ENCODE peak calls at places on chromosomes 13 and 19, in five cellular contexts. M, B, V, W and N are unnamed samples.

GRCh38 chr19:44748426-44749254 is at the start of gene BCL3:
- DNase-seq in W (peak), B (no peak), M (no peak), V (no peak), N (no peak)

GRCh38 chr13:29713841-29714240 is 118.4 kb upstream of the SLC7A1 start:
- DNase-seq in M (no peak), W (peak), B (peak), V (no peak), N (no peak)

GRCh38 chr13:112622375-112622774 is 34.4 kb upstream of the TUBGCP3 start:
- DNase-seq in V (no peak), W (no peak), M (no peak), B (no peak), N (no peak)

GRCh38 chr19:11204943-11205349 is 7.6 kb upstream of the KANK2 start:
- DNase-seq in V (no peak), M (no peak), W (no peak), B (no peak), N (peak)

GRCh38 chr19:13043285-13043684 is 48.0 kb downstream of the NFIX start:
- DNase-seq in B (no peak), W (no peak), M (no peak), V (no peak), N (no peak)

GRCh38 chr19:12884926-12885748 is 1.9 kb downstream of the KLF1 start:
- DNase-seq in B (no peak), V (peak), M (peak), W (peak), N (peak)

GRCh38 chr19:6947745-6948144 is 60.4 kb downstream of the ADGRE1 start:
- DNase-seq in B (peak), W (no peak), M (no peak), V (peak), N (peak)

GRCh38 chr13:29936961-29937360 is 86.5 kb upstream of the UBL3 start:
- DNase-seq in W (no peak), M (no peak), B (no peak), V (no peak), N (no peak)

GRCh38 chr13:108326318-108326717 is 56.8 kb downstream of the TNFSF13B start:
- DNase-seq in W (no peak), B (no peak), V (peak), M (no peak), N (peak)

GRCh38 chr13:51453959-51454703 is 1.3 kb upstream of the INTS6 start:
- DNase-seq in W (peak), V (no peak), B (no peak), M (no peak), N (no peak)

GRCh38 chr19:2618611-2619010 is 83.9 kb downstream of the GNG7 start:
- DNase-seq in V (no peak), M (no peak), W (no peak), B (peak), N (no peak)

DNA sequence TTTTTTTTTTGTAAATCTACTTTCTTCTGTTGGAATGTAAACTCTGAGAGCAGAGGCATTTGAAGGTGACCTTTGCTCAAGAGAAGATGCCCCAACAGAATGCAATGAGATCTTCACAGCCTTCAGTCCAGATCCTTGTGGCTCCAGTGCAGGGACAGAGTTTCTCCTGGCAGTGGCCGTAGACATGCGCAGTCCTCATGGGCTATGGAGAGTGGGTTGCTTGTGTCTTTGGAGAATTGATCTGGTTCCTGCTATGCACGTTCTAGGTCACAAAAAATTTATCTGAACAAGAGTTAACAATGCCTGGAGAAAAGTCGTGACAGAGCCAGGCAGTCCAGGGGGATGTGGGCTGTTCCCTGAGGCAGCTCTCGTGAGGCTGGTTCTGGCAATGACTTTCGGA is 30.1 kb downstream of the TMEM255B start:
- DNase-seq in V (no peak), M (no peak), W (no peak), B (no peak), N (no peak)
- TF ChIP-seq CEBPB in V (no peak), M (no peak), W (no peak), B (no peak), N (no peak)

DNA sequence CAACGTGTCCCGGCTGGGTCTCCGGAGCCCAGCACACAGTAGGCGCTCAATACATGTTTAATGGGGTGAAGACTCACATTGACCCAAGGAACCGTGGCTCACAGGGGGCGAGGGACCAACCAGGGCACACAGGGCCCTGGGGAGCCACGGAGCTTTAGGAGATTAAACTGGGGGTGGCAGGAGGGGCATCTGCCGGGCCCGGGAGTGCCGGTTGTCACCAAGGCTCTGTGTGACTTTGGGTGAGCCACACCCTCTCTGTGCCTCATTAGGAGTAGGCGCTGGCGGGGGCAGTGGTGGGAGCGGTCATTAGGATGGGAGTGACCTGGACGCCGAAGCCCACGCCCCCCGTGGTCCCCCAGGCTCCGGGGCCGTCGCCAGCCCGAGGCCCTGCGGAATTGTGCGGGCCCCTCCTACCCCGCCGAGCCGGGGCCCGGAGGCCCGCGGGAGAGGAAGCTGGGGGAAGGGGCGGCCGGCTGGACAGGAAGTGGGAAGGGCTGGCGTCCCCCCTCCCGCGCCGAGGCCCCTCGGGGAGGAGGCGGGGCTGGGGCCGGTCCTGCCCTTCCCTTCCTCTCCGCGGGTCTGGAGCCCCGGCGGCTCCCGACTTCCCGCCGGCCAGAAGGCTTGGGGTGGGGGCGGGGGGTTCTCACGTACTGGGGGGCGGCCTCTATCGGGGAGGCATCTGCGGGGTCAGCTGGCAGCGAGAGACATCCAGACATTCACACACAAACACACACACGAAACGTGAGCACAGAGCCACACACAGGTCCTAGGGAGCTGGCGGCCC is 1.8 kb upstream of the SSBP4 start:
- DNase-seq in W (peak), M (peak), V (peak), B (no peak), N (no peak)
- TF ChIP-seq POLR2AphosphoS5 in W (no peak), M (no peak), V (no peak), B (peak), N (no peak)

GRCh38 chr13:35699181-35699580 is 222.7 kb upstream of the MAB21L1 start:
- DNase-seq in M (no peak), B (no peak), V (no peak), W (no peak), N (no peak)
- TF ChIP-seq CEBPB in M (no peak), B (no peak), V (no peak), W (no peak), N (no peak)

GRCh38 chr19:3849787-3850186 is 19.1 kb downstream of the ZFR2 start:
- DNase-seq in W (peak), M (no peak), V (no peak), B (no peak), N (no peak)
- TF ChIP-seq POLR2AphosphoS5 in W (no peak), M (no peak), V (no peak), B (no peak), N (no peak)

GRCh38 chr19:51548213-51548651 is 16.8 kb upstream of the SIGLEC6 start:
- DNase-seq in W (peak), V (no peak), M (no peak), B (no peak), N (no peak)

GRCh38 chr19:51546650-51547396 is 15.4 kb upstream of the SIGLEC6 start:
- DNase-seq in B (no peak), W (peak), M (no peak), V (no peak), N (no peak)

GRCh38 chr19:51544038-51544437 is 12.6 kb upstream of the SIGLEC6 start:
- DNase-seq in W (no peak), M (no peak), B (no peak), V (no peak), N (no peak)

GRCh38 chr19:51547397-51548212 is 16.1 kb upstream of the SIGLEC6 start:
- DNase-seq in B (no peak), M (no peak), V (no peak), W (peak), N (no peak)

DNA sequence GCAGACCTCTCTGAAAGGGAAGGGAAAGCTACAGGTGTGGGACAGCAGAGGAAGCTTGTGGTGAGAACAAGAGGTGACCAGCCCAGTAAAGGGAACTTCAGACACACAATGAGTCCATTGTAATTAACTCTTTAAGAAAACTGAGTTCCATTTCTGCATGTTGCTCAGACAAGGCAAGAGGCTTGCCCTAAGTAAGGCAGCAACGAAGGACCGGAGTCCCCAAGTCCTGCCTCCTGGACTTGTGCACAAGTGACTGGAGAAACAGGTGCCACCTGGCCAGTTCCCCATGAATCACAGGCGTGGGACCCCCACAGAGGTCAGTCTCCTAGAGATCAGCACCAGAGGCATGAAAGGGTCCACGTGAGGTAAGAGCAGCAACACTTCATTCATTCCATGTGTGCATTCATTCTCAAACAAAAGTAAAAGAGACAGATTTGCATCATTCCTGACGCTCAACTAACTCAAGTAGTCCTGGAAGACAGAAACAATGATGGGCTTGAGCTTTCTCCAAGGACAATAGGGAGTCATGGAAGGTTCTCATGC is 14.7 kb upstream of the SIGLEC6 start:
- DNase-seq in M (no peak), V (no peak), B (no peak), W (no peak), N (no peak)
- TF ChIP-seq CEBPB in M (no peak), V (no peak), B (no peak), W (no peak), N (no peak)

GRCh38 chr13:110137677-110138008 is 169.3 kb downstream of the COL4A1 start:
- DNase-seq in M (no peak), V (peak), B (peak), W (peak), N (no peak)

GRCh38 chr13:110138700-110139036 is 168.3 kb downstream of the COL4A1 start:
- DNase-seq in M (no peak), V (no peak), B (no peak), W (no peak), N (no peak)

GRCh38 chr13:110136660-110137585 is 170.0 kb downstream of the COL4A1 start:
- DNase-seq in V (no peak), B (no peak), W (no peak), M (no peak), N (no peak)

GRCh38 chr13:110140099-110140498 is 166.9 kb downstream of the COL4A1 start:
- DNase-seq in B (no peak), W (no peak), V (no peak), M (no peak), N (no peak)

GRCh38 chr13:110138009-110138699 is 168.8 kb downstream of the COL4A1 start:
- DNase-seq in V (peak), B (peak), M (no peak), W (peak), N (peak)
- TF ChIP-seq POLR2AphosphoS5 in V (no peak), B (no peak), M (no peak), W (no peak), N (no peak)

GRCh38 chr13:96963786-96964475 is 30.3 kb downstream of the OXGR1 start:
- DNase-seq in V (no peak), M (no peak), B (no peak), W (no peak), N (no peak)

GRCh38 chr13:96952592-96952991 is 41.7 kb downstream of the OXGR1 start:
- DNase-seq in B (no peak), V (no peak), W (no peak), M (no peak), N (no peak)

GRCh38 chr13:96960379-96960778 is 33.9 kb downstream of the OXGR1 start:
- DNase-seq in V (no peak), B (no peak), W (no peak), M (no peak), N (no peak)

GRCh38 chr13:96958286-96958891 is 35.9 kb downstream of the OXGR1 start:
- DNase-seq in V (peak), M (no peak), B (no peak), W (no peak), N (no peak)
- TF ChIP-seq CEBPB in V (no peak), M (no peak), B (no peak), W (no peak), N (no peak)

GRCh38 chr13:32989331-32989730 is 26.9 kb upstream of the KL start:
- DNase-seq in B (no peak), V (no peak), W (no peak), M (no peak), N (no peak)
- TF ChIP-seq POLR2AphosphoS5 in B (no peak), V (no peak), W (no peak), M (no peak), N (no peak)